ENCODE peak calls at places on chromosomes 11 and 22, in seven cellular contexts. T is right lobe of liver, M is MG63, O is left ventricle myocardium inferior, H is mammary epithelial cell, P is DND-41, K is aorta. Z is an unnamed sample.

GRCh38 chr11:48384670-48385069 is 18.4 kb upstream of the OR4C5 start:
- DNase-seq in H (no peak), K (no peak), T (no peak), M (no peak), P (no peak), O (no peak), Z (no peak)

GRCh38 chr11:7246179-7246578 is 5.5 kb upstream of the SYT9 start:
- DNase-seq in K (no peak), M (no peak), T (no peak), O (no peak), P (no peak), H (peak; percentile 47), Z (no peak)

GRCh38 chr11:60786811-60787567 is 1.9 kb downstream of the MS4A10 start:
- DNase-seq in H (no peak), M (peak; percentile 76), P (no peak), K (peak; percentile 86), T (peak; percentile 63), O (peak; percentile 79), Z (peak; percentile 86)

GRCh38 chr11:33622231-33622630 is 78.4 kb downstream of the C11orf91 start:
- DNase-seq in O (no peak), T (no peak), P (no peak), H (peak; percentile 42), M (no peak), K (no peak), Z (no peak)

GRCh38 chr11:1573847-1574255 is 1.8 kb upstream of the DUSP8 start:
- DNase-seq in K (no peak), H (peak; percentile 23), T (peak; percentile 80), O (no peak), M (no peak), P (no peak), Z (no peak)

GRCh38 chr22:39021552-39022250 is 774 bp downstream of the APOBEC3D start:
- DNase-seq in T (peak; percentile 34), O (no peak), K (no peak), H (no peak), M (no peak), P (no peak), Z (peak; percentile 8)

GRCh38 chr11:5605849-5606248 is 9.4 kb downstream of the TRIM6 start:
- DNase-seq in K (no peak), H (peak; percentile 85), O (no peak), T (no peak), P (no peak), M (peak; percentile 58), Z (peak; percentile 54)

GRCh38 chr11:130673698-130674097 is 225.3 kb downstream of the ADAMTS15 start:
- DNase-seq in M (no peak), K (no peak), T (no peak), O (no peak), P (no peak), H (peak; percentile 13), Z (no peak)

GRCh38 chr22:43884600-43885318 is 7.1 kb downstream of the PNPLA5 start:
- DNase-seq in T (peak; percentile 79), K (peak; percentile 82), M (peak; percentile 52), P (peak; percentile 50), O (peak; percentile 59), H (peak; percentile 23), Z (peak; percentile 22)

GRCh38 chr11:104700609-104701008 is 197.7 kb downstream of the CASP12 start:
- DNase-seq in K (no peak), H (peak; percentile 56), T (no peak), O (no peak), M (no peak), P (no peak), Z (no peak)

GRCh38 chr11:13745165-13745564 is 76.7 kb downstream of the FAR1 start:
- DNase-seq in K (no peak), M (peak; percentile 59), O (no peak), H (no peak), T (no peak), P (no peak), Z (no peak)

GRCh38 chr22:38868286-38868721 is 3.7 kb downstream of the CBX6 start:
- DNase-seq in P (no peak), H (no peak), T (peak; percentile 9), K (peak; percentile 58), M (no peak), O (no peak), Z (no peak)

GRCh38 chr22:43060213-43060612 is 29.0 kb downstream of the TTLL1 start:
- DNase-seq in M (no peak), P (peak; percentile 62), H (no peak), T (no peak), K (no peak), O (no peak), Z (no peak)

GRCh38 chr22:20444325-20444724 is 6.7 kb upstream of the SCARF2 start:
- DNase-seq in K (peak; percentile 5), H (no peak), M (no peak), P (no peak), T (no peak), O (no peak), Z (no peak)

GRCh38 chr22:25448435-25449051 is 115.9 kb upstream of the GRK3 start:
- DNase-seq in O (no peak), H (peak; percentile 12), P (no peak), M (no peak), T (peak; percentile 35), K (no peak), Z (peak; percentile 38)

GRCh38 chr22:19775496-19776325 is 15.1 kb downstream of the TBX1 start:
- DNase-seq in M (no peak), O (peak; percentile 3), T (peak; percentile 14), P (no peak), H (no peak), K (no peak), Z (no peak)

GRCh38 chr11:44575962-44576361 is 10.5 kb downstream of the CD82 start:
- DNase-seq in O (no peak), T (no peak), P (no peak), H (no peak), K (no peak), M (no peak), Z (no peak)

GRCh38 chr22:33130473-33130872 is 72.3 kb upstream of the SYN3 start:
- DNase-seq in P (no peak), K (no peak), M (no peak), H (no peak), O (no peak), T (no peak), Z (no peak)

GRCh38 chr11:117465236-117465997 is 137.8 kb downstream of the CEP164 start:
- DNase-seq in P (no peak), M (no peak), T (no peak), H (no peak), K (peak; percentile 52), O (no peak), Z (no peak)

GRCh38 chr11:32821517-32821916 is 8.2 kb upstream of the PRRG4 start:
- DNase-seq in M (no peak), H (peak; percentile 89), T (no peak), K (no peak), P (no peak), O (no peak), Z (no peak)

GRCh38 chr22:31954535-31955326 is 10.4 kb downstream of the YWHAH start:
- DNase-seq in K (peak; percentile 82), P (no peak), H (no peak), O (no peak), T (no peak), M (no peak), Z (no peak)

GRCh38 chr11:88231894-88232482 is 56.7 kb upstream of the RAB38 start:
- DNase-seq in O (no peak), P (peak; percentile 17), M (no peak), T (no peak), K (no peak), H (peak; percentile 34), Z (no peak)

GRCh38 chr22:48683640-48684039 is 1144.0 kb downstream of the BRD1 start:
- DNase-seq in M (no peak), T (no peak), H (no peak), K (no peak), P (no peak), O (no peak), Z (no peak)

GRCh38 chr11:57568330-57568766 is 876 bp upstream of the UBE2L6 start:
- DNase-seq in M (no peak), K (no peak), H (peak; percentile 68), T (no peak), O (no peak), P (peak; percentile 90), Z (peak; percentile 85)

GRCh38 chr11:124872741-124873140 is 7.5 kb downstream of the ROBO3 start:
- DNase-seq in K (no peak), T (no peak), P (no peak), M (no peak), H (no peak), O (no peak), Z (no peak)

GRCh38 chr11:103714246-103714645 is 322.2 kb upstream of the DDI1 start:
- DNase-seq in T (no peak), K (no peak), O (no peak), P (no peak), M (no peak), H (no peak), Z (no peak)

GRCh38 chr11:290621-291231 is 1.8 kb downstream of the PGGHG start:
- DNase-seq in M (no peak), P (no peak), T (peak; percentile 20), K (peak; percentile 64), O (peak; percentile 12), H (no peak), Z (no peak)

GRCh38 chr11:67656278-67656922 is 5.9 kb upstream of the ACY3 start:
- DNase-seq in P (no peak), H (peak; percentile 83), K (no peak), O (no peak), T (no peak), M (no peak), Z (no peak)

GRCh38 chr11:44611687-44612437 is 46.4 kb downstream of the CD82 start:
- DNase-seq in O (peak; percentile 36), M (no peak), K (no peak), H (peak; percentile 21), P (no peak), T (no peak), Z (no peak)

GRCh38 chr11:66291303-66291705 is 390 bp upstream of the TMEM151A start:
- DNase-seq in H (no peak), P (no peak), K (no peak), T (no peak), M (no peak), O (no peak), Z (no peak)
- H3K4me3 ChIP-seq in H (no peak overlapping the region), P (no peak overlapping the region), K (no peak overlapping the region), T (no peak overlapping the region), M (no peak overlapping the region), O (peak overlapping the region; percentile 60), Z (no peak overlapping the region)

GRCh38 chr11:76073716-76074115 is 132.6 kb downstream of the WNT11 start:
- DNase-seq in O (no peak), P (no peak), K (no peak), M (no peak), H (no peak), T (no peak), Z (no peak)
- H3K36me3 ChIP-seq in O (no peaks in the 10 kb centered on the region), P (peaks cover 5% of the 10 kb centered on the region), K (no peaks in the 10 kb centered on the region), M (no peaks in the 10 kb centered on the region), H (no peaks in the 10 kb centered on the region), T (no peaks in the 10 kb centered on the region), Z (no peaks in the 10 kb centered on the region)

GRCh38 chr22:47322854-47323253 is 560.4 kb downstream of the TBC1D22A start:
- DNase-seq in T (no peak), P (no peak), M (no peak), K (no peak), H (no peak), O (no peak), Z (no peak)
- H3K9me3 ChIP-seq in T (no peaks in the 10 kb centered on the region), P (peaks cover 11% of the 10 kb centered on the region), M (peaks cover 6% of the 10 kb centered on the region), K (peaks cover 12% of the 10 kb centered on the region), H (peaks cover 24% of the 10 kb centered on the region), O (peaks cover 34% of the 10 kb centered on the region), Z (no peaks in the 10 kb centered on the region)

DNA sequence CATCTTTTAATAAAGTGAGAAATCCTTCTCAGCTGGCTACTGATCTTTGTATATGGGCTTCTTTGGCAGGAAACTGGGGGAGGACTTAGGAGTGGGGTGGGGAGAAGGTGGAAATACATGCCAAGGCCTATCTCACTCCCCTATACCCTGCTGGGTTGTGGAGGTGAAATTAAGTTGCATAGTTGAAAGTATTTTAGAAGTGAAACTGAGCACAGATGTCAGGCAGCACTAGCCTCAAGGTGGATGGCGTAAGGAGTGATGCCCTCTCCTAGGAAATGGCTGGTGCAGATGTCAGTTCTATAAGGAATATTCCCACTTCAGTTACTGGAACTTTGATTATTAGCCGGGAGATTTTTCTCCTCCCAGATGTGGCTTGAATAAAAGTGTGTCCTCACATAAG is 46.3 kb downstream of the NNMT start:
- DNase-seq in M (no peak), H (no peak), O (no peak), P (no peak), T (no peak), K (no peak), Z (no peak)
- H3K4me3 ChIP-seq in M (no peak overlapping the region), H (no peak overlapping the region), O (no peak overlapping the region), P (no peak overlapping the region), T (no peak overlapping the region), K (no peak overlapping the region), Z (no peak overlapping the region)

Z was measured in SJSA1.